ENCODE peak calls at places on chromosome 13, in six cellular contexts. L is IMR-90, H is H1, I is mesendoderm, A is trophoblast cell, V is H9. K is an unnamed sample.

GRCh38 chr13:51303063-51303552 is 36.4 kb upstream of the SERPINE3 start:
- DNase-seq in V (peak), A (no peak), L (no peak), I (no peak), H (no peak), K (peak)

GRCh38 chr13:31090921-31091624 is 70.6 kb downstream of the HSPH1 start:
- DNase-seq in A (no peak), H (no peak), I (no peak), V (no peak), L (peak), K (no peak)

GRCh38 chr13:84980571-84980970 is 818.6 kb downstream of the SLITRK6 start:
- DNase-seq in I (no peak), H (no peak), L (no peak), A (no peak), V (no peak), K (no peak)

GRCh38 chr13:114081761-114082681 is 50.4 kb downstream of the RASA3 start:
- DNase-seq in H (no peak), I (no peak), L (no peak), V (no peak), A (no peak), K (no peak)

GRCh38 chr13:102873653-102874052 is 27.8 kb downstream of the ERCC5 start:
- DNase-seq in V (no peak), I (no peak), H (no peak), A (no peak), L (no peak), K (no peak)

GRCh38 chr13:39552233-39552632 is 50.8 kb downstream of the LHFPL6 start:
- DNase-seq in V (no peak), A (no peak), H (no peak), L (no peak), I (no peak), K (no peak)

GRCh38 chr13:44048326-44048725 is 168.6 kb downstream of the LACC1 start:
- DNase-seq in H (no peak), A (no peak), I (no peak), V (no peak), L (no peak), K (no peak)

GRCh38 chr13:45630791-45631190 is 15.3 kb upstream of the ERICH6B start:
- DNase-seq in A (peak), H (no peak), L (no peak), I (no peak), V (no peak), K (no peak)

GRCh38 chr13:52067237-52067636 is 42.7 kb downstream of the UTP14C start:
- DNase-seq in I (peak), V (no peak), L (no peak), H (no peak), A (no peak), K (no peak)

GRCh38 chr13:90806905-90807304 is 540.6 kb upstream of the MIR17HG start:
- DNase-seq in I (no peak), A (no peak), H (no peak), V (no peak), L (no peak), K (no peak)

GRCh38 chr13:114152831-114153371 is 20.5 kb upstream of the RASA3 start:
- DNase-seq in A (no peak), I (no peak), V (no peak), L (no peak), H (no peak), K (no peak)

DNA sequence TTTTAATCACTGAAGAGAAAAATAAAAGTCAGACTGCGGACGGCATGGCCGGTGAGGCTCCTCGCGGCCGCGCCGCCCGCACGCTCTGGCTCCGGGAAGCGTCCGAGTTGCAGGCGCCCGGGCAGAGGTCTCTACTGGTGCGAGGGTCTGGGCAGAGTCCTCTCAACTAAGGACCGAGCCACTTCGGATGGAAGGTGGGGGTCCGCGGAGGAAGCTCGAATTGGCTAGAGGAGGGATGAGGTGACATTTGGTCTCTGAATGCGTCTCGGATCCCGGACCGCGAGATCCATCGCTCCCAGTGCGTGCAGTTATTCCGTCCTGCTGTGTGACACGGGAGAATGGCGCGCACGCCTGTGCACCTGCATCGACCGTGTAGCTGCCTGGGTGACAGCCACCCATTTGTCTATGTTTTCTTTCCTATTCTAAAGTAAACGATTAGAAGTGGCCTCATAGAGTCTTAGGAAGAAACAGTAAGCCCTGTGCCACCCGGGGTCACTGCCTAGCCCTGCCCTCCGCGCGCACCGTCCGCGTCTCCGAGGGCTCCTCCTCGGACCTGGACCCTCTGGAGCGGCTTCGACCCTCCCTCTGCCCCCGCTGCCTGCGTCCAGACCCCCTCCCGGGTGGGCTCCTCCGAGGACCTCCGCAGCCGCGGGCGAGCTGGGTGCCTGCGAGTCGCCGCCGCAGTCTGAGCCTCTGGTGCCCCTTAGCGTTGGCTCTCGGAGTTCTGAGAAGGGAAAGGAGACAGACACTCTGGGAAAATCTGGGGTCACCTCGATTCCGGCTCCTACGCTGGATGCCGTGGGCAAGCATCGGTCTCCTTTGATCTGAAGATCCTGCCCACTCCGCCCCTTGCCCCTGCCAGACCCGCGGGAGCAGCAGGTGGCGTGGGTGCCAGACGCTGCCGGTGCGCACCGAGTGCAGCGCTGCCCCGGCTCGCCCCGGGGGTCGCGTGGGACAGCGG is 347.4 kb downstream of the LIG4 start:
- DNase-seq in L (peak), A (no peak), V (peak), H (peak), I (peak), K (peak)
- H3K23ac ChIP-seq in L (peak), A (no peak), V (no peak), H (no peak), I (no peak), K (peak)

GRCh38 chr13:26025771-26026170 is 26.0 kb downstream of the SHISA2 start:
- DNase-seq in I (no peak), V (no peak), A (no peak), H (peak), L (no peak), K (no peak)

GRCh38 chr13:26029581-26030136 is 22.2 kb downstream of the SHISA2 start:
- DNase-seq in A (no peak), L (no peak), I (no peak), H (peak), V (no peak), K (no peak)

GRCh38 chr13:26025196-26025595 is 26.6 kb downstream of the SHISA2 start:
- DNase-seq in L (no peak), H (peak), I (no peak), V (peak), A (no peak), K (no peak)

GRCh38 chr13:26024558-26024957 is 27.3 kb downstream of the SHISA2 start:
- DNase-seq in H (peak), L (no peak), A (no peak), I (no peak), V (no peak), K (no peak)

GRCh38 chr13:26026211-26026610 is 25.6 kb downstream of the SHISA2 start:
- DNase-seq in V (no peak), L (no peak), H (peak), A (no peak), I (no peak), K (no peak)
- H2AK5ac ChIP-seq in V (no peak), L (no peak), H (no peak), A (no peak), I (no peak), K (no peak)

GRCh38 chr13:110412132-110412912 is 105.2 kb downstream of the COL4A2 start:
- DNase-seq in L (peak), A (peak), H (peak), V (peak), I (peak), K (peak)

GRCh38 chr13:110411316-110412105 is 104.4 kb downstream of the COL4A2 start:
- DNase-seq in L (no peak), I (no peak), A (no peak), V (no peak), H (no peak), K (no peak)

GRCh38 chr13:110415669-110416068 is 108.6 kb downstream of the COL4A2 start:
- DNase-seq in V (peak), H (no peak), I (peak), A (peak), L (peak), K (no peak)

GRCh38 chr13:110414283-110414682 is 107.2 kb downstream of the COL4A2 start:
- DNase-seq in A (no peak), I (no peak), V (no peak), H (no peak), L (no peak), K (no peak)

GRCh38 chr13:110413311-110414040 is 106.4 kb downstream of the COL4A2 start:
- DNase-seq in H (no peak), I (no peak), V (no peak), A (peak), L (no peak), K (no peak)
- H3K23ac ChIP-seq in H (no peak), I (no peak), V (no peak), A (no peak), L (no peak), K (peak)

DNA sequence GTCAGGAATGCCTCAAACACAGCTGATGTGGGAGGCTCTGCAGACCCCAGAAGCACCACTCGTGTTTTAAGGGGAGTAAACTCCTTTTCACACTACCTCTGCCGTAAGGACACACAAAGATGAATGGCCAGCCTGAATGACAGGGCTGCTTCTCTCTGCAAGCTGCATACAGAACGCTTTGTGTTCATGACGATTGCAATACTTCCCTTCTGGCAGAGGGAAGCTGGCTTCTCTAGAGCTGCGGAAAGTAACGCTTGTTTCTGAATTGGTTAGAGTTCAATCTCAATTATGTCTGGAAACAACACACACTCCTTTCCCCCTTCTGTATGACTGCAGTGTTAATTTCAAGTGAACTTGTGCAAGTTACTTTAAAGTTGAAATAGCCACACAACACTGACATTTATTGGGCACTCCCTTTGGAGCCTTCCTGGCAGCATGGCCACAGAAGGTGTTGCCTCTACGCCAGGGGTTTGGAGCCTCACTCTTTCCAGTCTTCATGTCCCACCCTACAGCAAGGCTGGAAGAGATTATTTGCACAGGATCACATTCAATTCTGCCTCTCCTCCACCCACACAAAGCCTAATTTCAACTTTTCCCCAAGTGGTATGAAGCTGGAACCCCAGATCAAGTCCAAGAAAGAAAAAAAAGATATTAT is 242.6 kb downstream of the NDFIP2 start:
- DNase-seq in A (no peak), V (no peak), H (no peak), L (no peak), I (no peak), K (no peak)
- H2AK5ac ChIP-seq in A (no peak), V (no peak), H (no peak), L (no peak), I (no peak), K (no peak)

GRCh38 chr13:106533940-106534843 is 1.3 kb downstream of the EFNB2 start:
- DNase-seq in L (peak), A (peak), H (peak), I (peak), V (no peak), K (no peak)
- H3K23ac ChIP-seq in L (peak), A (peak), H (no peak), I (peak), V (no peak), K (no peak)

GRCh38 chr13:110365876-110366275 is 58.8 kb downstream of the COL4A2 start:
- DNase-seq in A (no peak), V (no peak), L (no peak), H (no peak), I (no peak), K (no peak)

GRCh38 chr13:110369400-110369799 is 62.3 kb downstream of the COL4A2 start:
- DNase-seq in H (no peak), A (no peak), V (no peak), I (no peak), L (no peak), K (no peak)

GRCh38 chr13:110367620-110368019 is 60.5 kb downstream of the COL4A2 start:
- DNase-seq in L (no peak), I (no peak), A (no peak), V (no peak), H (no peak), K (no peak)

GRCh38 chr13:110366733-110367132 is 59.6 kb downstream of the COL4A2 start:
- DNase-seq in I (no peak), L (no peak), A (no peak), H (no peak), V (no peak), K (no peak)

DNA sequence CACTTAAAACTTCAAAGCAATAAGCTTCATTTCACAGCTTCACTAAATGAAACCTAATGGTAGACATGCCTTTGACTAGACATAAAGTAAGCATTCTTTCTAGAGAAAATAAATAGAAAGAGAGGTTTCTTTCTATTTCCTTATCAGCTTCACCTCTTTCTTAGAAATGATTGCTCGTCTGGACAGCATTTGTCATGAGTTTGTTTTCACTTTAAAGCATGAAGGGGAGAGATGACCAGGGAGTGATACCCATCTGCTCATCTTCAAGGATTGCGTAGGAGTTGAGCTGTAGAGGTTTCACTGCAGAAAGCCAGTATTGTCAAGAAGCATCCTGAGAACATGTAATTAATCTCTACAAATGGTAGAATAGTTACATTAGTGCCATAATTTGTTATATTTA is 61.3 kb downstream of the COL4A2 start:
- DNase-seq in V (no peak), L (peak), I (no peak), H (no peak), A (no peak), K (no peak)
- H2AK5ac ChIP-seq in V (no peak), L (no peak), I (no peak), H (no peak), A (no peak), K (no peak)

DNA sequence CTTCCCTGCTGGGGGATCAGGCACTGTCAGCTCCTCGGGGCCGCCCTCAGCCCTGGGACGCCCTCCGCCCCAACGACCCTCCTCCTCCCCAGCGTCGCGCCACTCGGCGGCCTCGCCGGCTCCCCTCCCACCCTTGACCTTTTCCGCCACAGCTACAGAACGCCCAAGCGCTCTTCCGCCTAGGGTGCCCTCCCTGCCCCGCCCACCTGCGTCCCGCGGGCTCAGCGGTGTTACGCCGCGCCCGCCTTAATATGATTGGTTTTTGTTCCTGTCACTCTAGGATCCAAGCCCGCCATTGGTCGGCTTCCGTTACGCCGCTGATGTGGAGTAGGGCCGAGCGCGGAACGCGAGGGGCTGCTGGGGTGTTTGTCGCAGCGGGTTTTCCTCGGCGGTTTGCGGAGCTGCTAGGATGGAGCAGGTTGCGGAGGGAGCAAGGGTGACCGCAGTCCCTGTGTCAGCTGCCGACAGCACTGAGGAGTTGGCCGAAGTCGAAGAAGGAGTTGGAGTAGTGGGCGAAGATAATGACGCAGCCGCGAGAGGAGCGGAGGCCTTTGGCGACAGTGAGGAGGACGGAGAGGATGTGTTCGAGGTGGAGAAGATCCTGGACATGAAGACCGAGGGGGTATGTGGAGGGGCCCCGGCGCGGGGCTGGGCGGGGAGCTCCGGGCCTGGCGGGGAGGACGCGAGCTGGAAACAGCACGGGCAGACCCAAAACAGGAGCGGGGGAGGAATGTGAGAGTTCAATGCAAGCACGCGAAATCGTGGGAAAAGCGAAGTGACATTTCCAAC is at the start of gene MPHOSPH8:
- DNase-seq in H (peak), V (peak), A (peak), L (peak), I (peak), K (peak)
- H3K23ac ChIP-seq in H (no peak), V (no peak), A (no peak), L (peak), I (peak), K (peak)

GRCh38 chr13:109348514-109349340 is 437.7 kb downstream of the IRS2 start:
- DNase-seq in L (peak), A (no peak), V (no peak), H (no peak), I (no peak), K (no peak)

GRCh38 chr13:109351236-109351635 is 435.1 kb downstream of the IRS2 start:
- DNase-seq in L (no peak), I (no peak), H (no peak), V (no peak), A (no peak), K (no peak)

GRCh38 chr13:109345433-109345941 is 440.9 kb downstream of the IRS2 start:
- DNase-seq in I (no peak), L (peak), A (no peak), V (no peak), H (no peak), K (no peak)

GRCh38 chr13:109344552-109345157 is 441.7 kb downstream of the IRS2 start:
- DNase-seq in H (no peak), I (peak), V (no peak), L (peak), A (peak), K (no peak)

GRCh38 chr13:109346060-109346459 is 440.3 kb downstream of the IRS2 start:
- DNase-seq in H (no peak), L (no peak), I (peak), V (no peak), A (no peak), K (no peak)
- H2AK5ac ChIP-seq in H (no peak), L (peak), I (no peak), V (no peak), A (no peak), K (no peak)

GRCh38 chr13:21176195-21176981 is at the start of the genes MRPL57 and SKA3:
- DNase-seq in I (peak), H (peak), V (peak), A (peak), L (peak), K (peak)
- H3K23ac ChIP-seq in I (peak), H (no peak), V (no peak), A (no peak), L (peak), K (peak)

DNA sequence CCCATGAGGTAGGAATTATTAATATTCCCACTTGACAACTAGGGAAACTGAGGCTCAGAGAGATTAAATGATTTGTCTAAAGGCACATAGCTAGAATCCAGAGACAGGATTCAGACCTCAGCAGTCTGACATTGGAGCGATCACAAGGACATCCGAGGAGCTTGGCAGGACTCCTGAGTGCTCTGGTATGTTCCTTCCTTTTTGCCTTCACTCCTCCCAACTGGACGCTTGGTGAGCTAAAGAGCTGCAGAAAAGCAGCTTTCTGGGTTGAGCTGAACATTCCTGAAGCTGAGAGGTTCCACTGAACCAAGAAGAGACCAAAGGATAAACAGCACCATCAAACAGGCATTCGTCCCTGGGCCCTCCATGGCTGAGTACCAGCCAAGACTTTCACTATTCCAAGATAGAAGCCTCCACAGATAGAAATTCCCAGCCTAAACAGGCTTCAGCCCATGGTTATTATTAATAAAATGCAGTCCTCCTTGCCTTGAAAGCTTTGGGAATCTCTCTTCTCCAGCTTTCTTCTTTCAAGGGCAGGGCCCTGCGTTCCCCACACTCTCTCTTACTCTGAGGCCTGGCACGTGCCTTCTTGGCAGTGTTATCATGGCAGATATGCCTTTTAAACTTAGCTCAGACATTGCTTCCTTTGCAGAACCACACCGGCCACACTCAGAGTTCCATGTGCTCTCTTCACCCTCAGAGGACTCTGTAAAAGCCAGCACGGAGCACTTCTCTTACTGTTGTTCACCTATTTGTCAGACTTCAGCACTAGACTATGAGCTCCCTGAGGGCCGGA is 97.1 kb downstream of the CYSLTR2 start:
- DNase-seq in L (no peak), I (no peak), A (no peak), V (no peak), H (no peak), K (no peak)
- H2AK5ac ChIP-seq in L (peak), I (peak), A (no peak), V (no peak), H (no peak), K (no peak)

K was measured in neuronal stem cell.